ENCODE peak calls at places on chromosomes 5 and 9, in seven cellular contexts. One of them, this sample, is unnamed.

GRCh38 chr9:112569186-112569585 is 82.6 kb downstream of the KIAA1958 start:
- DNase-seq in IMR-90: peak; percentile 86
- DNase-seq in tibial artery: no peak
- DNase-seq in BE2C: no peak
- DNase-seq in Peyer's patch: no peak
- DNase-seq in left ventricle myocardium inferior: no peak
- DNase-seq in fibroblast of lung: peak; percentile 97
- DNase-seq in this sample: no peak

GRCh38 chr5:91712718-91713117 is 329.6 kb upstream of the ARRDC3 start:
- DNase-seq in tibial artery: no peak
- DNase-seq in left ventricle myocardium inferior: no peak
- DNase-seq in Peyer's patch: no peak
- DNase-seq in IMR-90: no peak
- DNase-seq in fibroblast of lung: peak; percentile 53
- DNase-seq in BE2C: no peak
- DNase-seq in this sample: no peak

GRCh38 chr5:141486091-141486490 is 1.3 kb downstream of the PCDHGC4 start:
- DNase-seq in IMR-90: no peak
- DNase-seq in fibroblast of lung: no peak
- DNase-seq in Peyer's patch: no peak
- DNase-seq in tibial artery: no peak
- DNase-seq in BE2C: no peak
- DNase-seq in left ventricle myocardium inferior: no peak
- DNase-seq in this sample: no peak

GRCh38 chr5:53030828-53031425 is 41.8 kb downstream of the ITGA2 start:
- DNase-seq in fibroblast of lung: no peak
- DNase-seq in left ventricle myocardium inferior: no peak
- DNase-seq in Peyer's patch: peak; percentile 50
- DNase-seq in IMR-90: peak; percentile 14
- DNase-seq in tibial artery: no peak
- DNase-seq in BE2C: no peak
- DNase-seq in this sample: no peak

GRCh38 chr5:55051357-55051756 is 27.3 kb downstream of the GZMK start:
- DNase-seq in IMR-90: no peak
- DNase-seq in BE2C: no peak
- DNase-seq in fibroblast of lung: no peak
- DNase-seq in tibial artery: no peak
- DNase-seq in Peyer's patch: no peak
- DNase-seq in left ventricle myocardium inferior: no peak
- DNase-seq in this sample: no peak

GRCh38 chr5:22901885-22902284 is 48.7 kb upstream of the CDH12 start:
- DNase-seq in Peyer's patch: peak; percentile 37
- DNase-seq in tibial artery: no peak
- DNase-seq in BE2C: no peak
- DNase-seq in fibroblast of lung: no peak
- DNase-seq in IMR-90: no peak
- DNase-seq in left ventricle myocardium inferior: no peak
- DNase-seq in this sample: no peak

GRCh38 chr9:130936285-130937117 is 2.5 kb downstream of the FIBCD1 start:
- DNase-seq in tibial artery: peak; percentile 81
- DNase-seq in fibroblast of lung: peak; percentile 76
- DNase-seq in BE2C: peak; percentile 34
- DNase-seq in left ventricle myocardium inferior: no peak
- DNase-seq in Peyer's patch: no peak
- DNase-seq in IMR-90: peak; percentile 75
- DNase-seq in this sample: peak; percentile 67

GRCh38 chr5:15791274-15791673 is 291.3 kb downstream of the FBXL7 start:
- DNase-seq in BE2C: no peak
- DNase-seq in Peyer's patch: no peak
- DNase-seq in fibroblast of lung: no peak
- DNase-seq in IMR-90: no peak
- DNase-seq in left ventricle myocardium inferior: no peak
- DNase-seq in tibial artery: no peak
- DNase-seq in this sample: no peak

GRCh38 chr5:20617876-20618275 is 629.9 kb upstream of the CDH18 start:
- DNase-seq in left ventricle myocardium inferior: no peak
- DNase-seq in IMR-90: no peak
- DNase-seq in BE2C: no peak
- DNase-seq in fibroblast of lung: no peak
- DNase-seq in Peyer's patch: no peak
- DNase-seq in tibial artery: no peak
- DNase-seq in this sample: no peak

GRCh38 chr5:119302916-119303897 is 52.6 kb upstream of the TNFAIP8 start:
- DNase-seq in Peyer's patch: no peak
- DNase-seq in IMR-90: peak; percentile 99
- DNase-seq in left ventricle myocardium inferior: no peak
- DNase-seq in fibroblast of lung: peak; percentile 99
- DNase-seq in BE2C: no peak
- DNase-seq in tibial artery: no peak
- DNase-seq in this sample: peak; percentile 76

GRCh38 chr5:72092074-72092473 is 15.2 kb upstream of the MAP1B start:
- DNase-seq in fibroblast of lung: no peak
- DNase-seq in BE2C: no peak
- DNase-seq in left ventricle myocardium inferior: no peak
- DNase-seq in Peyer's patch: no peak
- DNase-seq in tibial artery: no peak
- DNase-seq in IMR-90: no peak
- DNase-seq in this sample: no peak

GRCh38 chr5:57094753-57095683 is 78.8 kb upstream of the GPBP1 start:
- DNase-seq in fibroblast of lung: no peak
- DNase-seq in Peyer's patch: peak; percentile 78
- DNase-seq in tibial artery: no peak
- DNase-seq in left ventricle myocardium inferior: no peak
- DNase-seq in IMR-90: no peak
- DNase-seq in BE2C: peak; percentile 23
- DNase-seq in this sample: peak; percentile 59

GRCh38 chr5:66807743-66808142 is 211.6 kb downstream of the MAST4 start:
- DNase-seq in IMR-90: peak; percentile 55
- DNase-seq in fibroblast of lung: peak; percentile 53
- DNase-seq in BE2C: peak; percentile 50
- DNase-seq in left ventricle myocardium inferior: no peak
- DNase-seq in tibial artery: no peak
- DNase-seq in Peyer's patch: no peak
- DNase-seq in this sample: peak; percentile 15

GRCh38 chr5:89090021-89090420 is 207.0 kb upstream of the MEF2C start:
- DNase-seq in left ventricle myocardium inferior: no peak
- DNase-seq in fibroblast of lung: no peak
- DNase-seq in BE2C: no peak
- DNase-seq in tibial artery: no peak
- DNase-seq in Peyer's patch: no peak
- DNase-seq in IMR-90: no peak
- DNase-seq in this sample: no peak

GRCh38 chr5:34609951-34610431 is 46.1 kb upstream of the RAI14 start:
- DNase-seq in BE2C: no peak
- DNase-seq in Peyer's patch: no peak
- DNase-seq in left ventricle myocardium inferior: no peak
- DNase-seq in tibial artery: no peak
- DNase-seq in IMR-90: peak; percentile 50
- DNase-seq in fibroblast of lung: peak; percentile 75
- DNase-seq in this sample: no peak

GRCh38 chr5:43315262-43315661 is 2.0 kb upstream of the HMGCS1 start:
- DNase-seq in fibroblast of lung: peak; percentile 66
- DNase-seq in left ventricle myocardium inferior: no peak
- DNase-seq in tibial artery: no peak
- DNase-seq in Peyer's patch: no peak
- DNase-seq in IMR-90: peak; percentile 57
- DNase-seq in BE2C: no peak
- DNase-seq in this sample: no peak

GRCh38 chr5:36374275-36374862 is 72.7 kb upstream of the RANBP3L start:
- DNase-seq in left ventricle myocardium inferior: no peak
- DNase-seq in tibial artery: peak; percentile 73
- DNase-seq in Peyer's patch: no peak
- DNase-seq in fibroblast of lung: peak; percentile 96
- DNase-seq in BE2C: no peak
- DNase-seq in IMR-90: peak; percentile 48
- DNase-seq in this sample: no peak

GRCh38 chr9:14343236-14343947 is 29.5 kb upstream of the NFIB start:
- DNase-seq in Peyer's patch: no peak
- DNase-seq in BE2C: no peak
- DNase-seq in left ventricle myocardium inferior: no peak
- DNase-seq in tibial artery: no peak
- DNase-seq in fibroblast of lung: no peak
- DNase-seq in IMR-90: no peak
- DNase-seq in this sample: no peak
- H3K27me3 ChIP-seq in Peyer's patch: peaks cover 24% of the 10 kb centered on the region
- H3K27me3 ChIP-seq in BE2C: no peaks in the 10 kb centered on the region
- H3K27me3 ChIP-seq in left ventricle myocardium inferior: no peaks in the 10 kb centered on the region
- H3K27me3 ChIP-seq in tibial artery: no peaks in the 10 kb centered on the region
- H3K27me3 ChIP-seq in fibroblast of lung: peaks cover 66% of the 10 kb centered on the region
- H3K27me3 ChIP-seq in IMR-90: peaks cover 92% of the 10 kb centered on the region
- H3K27me3 ChIP-seq in this sample: no peaks in the 10 kb centered on the region

DNA sequence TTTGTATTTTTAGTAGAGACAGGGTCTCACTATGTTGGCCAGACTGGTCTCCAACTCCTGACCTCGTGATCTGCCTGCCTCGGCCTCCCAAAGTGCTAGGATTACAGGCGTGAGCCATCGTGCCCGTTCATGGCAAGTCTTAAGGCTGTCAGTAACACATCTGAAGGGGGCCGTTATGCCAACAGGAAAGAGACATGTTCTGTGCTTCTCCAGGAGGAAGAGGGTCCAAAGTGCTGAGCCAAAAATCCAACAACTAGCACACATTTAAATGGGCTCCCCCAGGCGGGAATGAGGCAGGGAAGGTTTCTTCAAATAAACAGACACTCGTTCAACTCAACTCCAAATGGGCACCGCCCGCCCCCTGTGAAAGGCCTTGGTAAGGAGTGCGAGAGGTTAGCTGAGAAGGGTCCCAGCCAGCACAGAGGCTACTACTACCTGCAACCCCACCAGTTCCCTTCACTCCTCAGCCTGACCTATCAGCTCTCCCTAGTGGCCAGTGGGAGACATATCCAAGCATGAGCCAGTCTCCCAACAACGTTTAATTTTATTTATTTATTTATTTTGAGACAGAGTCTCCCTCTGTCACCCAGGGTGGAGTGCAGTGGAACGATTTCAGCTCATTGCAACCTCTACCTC is 84.1 kb upstream of the DMRT1 start:
- DNase-seq in tibial artery: peak; percentile 61
- DNase-seq in IMR-90: peak; percentile 67
- DNase-seq in fibroblast of lung: peak; percentile 60
- DNase-seq in BE2C: no peak
- DNase-seq in Peyer's patch: no peak
- DNase-seq in left ventricle myocardium inferior: no peak
- DNase-seq in this sample: peak; percentile 54
- TF ChIP-seq CTCF in tibial artery: peak; percentile 50
- TF ChIP-seq CTCF in IMR-90: peak; percentile 64
- TF ChIP-seq CTCF in fibroblast of lung: peak; percentile 74
- TF ChIP-seq CTCF in BE2C: no peak
- TF ChIP-seq CTCF in Peyer's patch: peak; percentile 41
- TF ChIP-seq CTCF in left ventricle myocardium inferior: peak; percentile 71
- TF ChIP-seq CTCF in this sample: peak; percentile 37

DNA sequence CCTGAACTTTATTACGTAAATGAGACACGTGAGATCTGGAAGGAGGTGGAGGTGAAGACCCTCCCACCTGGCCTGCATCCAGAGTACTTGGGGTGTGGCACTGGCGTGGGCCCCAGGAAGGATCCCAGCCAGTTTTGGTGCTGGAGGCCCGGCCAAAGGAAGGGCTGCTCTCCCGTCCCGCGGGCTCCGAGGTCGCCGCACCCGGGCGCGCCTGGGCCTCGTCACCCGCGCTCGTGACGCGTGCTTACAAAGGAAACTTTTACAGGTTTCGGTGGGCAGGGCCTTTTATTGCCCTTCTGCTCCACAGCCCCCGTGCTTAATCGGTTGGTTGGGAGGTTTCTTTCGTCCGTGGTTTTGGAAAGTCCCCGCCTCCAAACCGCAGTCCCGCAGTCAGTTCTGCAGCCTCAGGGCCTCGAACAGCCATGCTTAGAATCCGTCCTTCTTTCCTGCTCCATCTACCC is 29.2 kb downstream of the CDKN2A start:
- DNase-seq in Peyer's patch: peak; percentile 59
- DNase-seq in left ventricle myocardium inferior: no peak
- DNase-seq in IMR-90: no peak
- DNase-seq in fibroblast of lung: peak; percentile 62
- DNase-seq in tibial artery: no peak
- DNase-seq in BE2C: no peak
- DNase-seq in this sample: peak; percentile 28
- H3K27me3 ChIP-seq in Peyer's patch: peaks cover 48% of the 10 kb centered on the region
- H3K27me3 ChIP-seq in left ventricle myocardium inferior: peaks cover 100% of the 10 kb centered on the region
- H3K27me3 ChIP-seq in IMR-90: peaks cover 31% of the 10 kb centered on the region
- H3K27me3 ChIP-seq in fibroblast of lung: peaks cover 30% of the 10 kb centered on the region
- H3K27me3 ChIP-seq in tibial artery: no peaks in the 10 kb centered on the region
- H3K27me3 ChIP-seq in BE2C: peaks cover 14% of the 10 kb centered on the region
- H3K27me3 ChIP-seq in this sample: no peaks in the 10 kb centered on the region

GRCh38 chr5:173577817-173578216 is 38.6 kb downstream of the BOD1 start:
- DNase-seq in IMR-90: no peak
- DNase-seq in BE2C: no peak
- DNase-seq in fibroblast of lung: no peak
- DNase-seq in left ventricle myocardium inferior: no peak
- DNase-seq in tibial artery: no peak
- DNase-seq in Peyer's patch: no peak
- DNase-seq in this sample: no peak

GRCh38 chr5:173583384-173583783 is 33.1 kb downstream of the BOD1 start:
- DNase-seq in tibial artery: no peak
- DNase-seq in IMR-90: no peak
- DNase-seq in Peyer's patch: no peak
- DNase-seq in fibroblast of lung: no peak
- DNase-seq in BE2C: no peak
- DNase-seq in left ventricle myocardium inferior: no peak
- DNase-seq in this sample: no peak

GRCh38 chr5:173582198-173583092 is 34.0 kb downstream of the BOD1 start:
- DNase-seq in IMR-90: peak; percentile 36
- DNase-seq in left ventricle myocardium inferior: no peak
- DNase-seq in Peyer's patch: no peak
- DNase-seq in tibial artery: no peak
- DNase-seq in fibroblast of lung: no peak
- DNase-seq in BE2C: no peak
- DNase-seq in this sample: no peak

GRCh38 chr5:173578947-173579615 is 37.4 kb downstream of the BOD1 start:
- DNase-seq in BE2C: no peak
- DNase-seq in fibroblast of lung: no peak
- DNase-seq in left ventricle myocardium inferior: no peak
- DNase-seq in IMR-90: no peak
- DNase-seq in tibial artery: no peak
- DNase-seq in Peyer's patch: no peak
- DNase-seq in this sample: no peak

DNA sequence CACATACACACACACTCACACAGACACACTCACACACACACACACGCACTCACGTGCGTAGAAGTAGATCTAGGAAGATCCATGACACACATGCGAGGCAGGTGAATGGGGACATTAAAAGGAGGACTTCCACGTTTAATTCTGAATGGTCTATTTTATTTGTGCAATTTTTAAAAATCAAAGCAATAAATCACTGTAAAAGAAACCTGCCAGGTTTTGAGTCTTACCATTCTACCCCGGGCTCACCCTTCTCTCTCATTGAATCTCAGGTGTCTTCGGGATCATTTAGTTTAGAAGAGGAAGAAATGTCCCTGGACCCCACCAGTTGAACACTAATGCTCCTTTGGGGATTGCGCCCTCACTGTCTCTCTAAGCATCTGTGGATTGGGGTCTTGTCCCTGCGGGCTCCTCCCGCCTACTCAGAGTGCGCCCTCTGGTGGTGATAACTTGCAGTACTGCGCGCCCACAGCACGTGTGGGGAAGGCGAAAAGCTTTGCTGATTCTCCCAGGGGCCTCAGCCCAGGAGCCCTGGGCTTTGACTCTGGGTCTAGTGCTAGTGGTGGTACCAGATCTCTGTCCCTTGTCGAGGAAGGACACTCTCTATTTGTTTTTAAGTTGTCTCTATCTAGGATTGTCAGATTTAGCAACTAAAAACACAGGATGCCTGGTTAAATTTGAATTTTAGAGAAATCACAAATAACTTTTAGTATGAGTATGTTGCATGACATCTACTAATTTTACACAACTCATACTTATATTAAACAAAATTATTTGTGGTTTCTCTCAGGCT is 34.8 kb downstream of the BOD1 start:
- DNase-seq in fibroblast of lung: peak; percentile 15
- DNase-seq in Peyer's patch: no peak
- DNase-seq in IMR-90: peak; percentile 27
- DNase-seq in BE2C: peak; percentile 80
- DNase-seq in tibial artery: no peak
- DNase-seq in left ventricle myocardium inferior: no peak
- DNase-seq in this sample: peak; percentile 54
- TF ChIP-seq CTCF in fibroblast of lung: peak; percentile 75
- TF ChIP-seq CTCF in Peyer's patch: peak; percentile 51
- TF ChIP-seq CTCF in IMR-90: peak; percentile 67
- TF ChIP-seq CTCF in BE2C: peak; percentile 95
- TF ChIP-seq CTCF in tibial artery: peak; percentile 59
- TF ChIP-seq CTCF in left ventricle myocardium inferior: peak; percentile 76
- TF ChIP-seq CTCF in this sample: peak; percentile 69

This sample was measured in Caco-2.